ENCODE peak calls at places on chromosomes 2 and 18, in eight cellular contexts. E is activated CD8-positive, alpha-beta T cell treated with anti-CD3 and anti-CD28 coated beads, Interleukin-2, amount 10 ng/mL, durations not matched to agents 7 days and 5 days; D is foreskin fibroblast; Z is GF-D8; M is AG04450; Q is uterus; S is fibroblast of lung; L is T-helper 9 cell. R is an unnamed sample.

GRCh38 chr18:44920441-44920840 is 239.8 kb downstream of the SETBP1 start:
- DNase-seq in Q (no peak), S (peak), L (no peak), Z (no peak), E (no peak), M (no peak), D (no peak), R (no peak)

GRCh38 chr18:67199993-67200617 is 316.4 kb downstream of the DSEL start:
- DNase-seq in Z (no peak), M (peak), Q (no peak), E (no peak), S (peak), L (no peak), D (peak), R (no peak)

GRCh38 chr18:49207373-49207772 is 253.1 kb downstream of the DYM start:
- DNase-seq in L (no peak), S (peak), E (no peak), Q (no peak), M (no peak), D (peak), Z (no peak), R (no peak)

GRCh38 chr2:2189112-2189398 is 142.0 kb downstream of the MYT1L start:
- DNase-seq in D (no peak), Q (no peak), S (no peak), E (no peak), L (no peak), M (no peak), Z (no peak), R (no peak)

GRCh38 chr2:56018202-56018601 is 94.6 kb upstream of the EFEMP1 start:
- DNase-seq in S (no peak), Z (no peak), M (no peak), D (no peak), E (no peak), L (no peak), Q (no peak), R (no peak)

GRCh38 chr2:197079414-197079813 is 152.9 kb upstream of the PGAP1 start:
- DNase-seq in D (peak), L (no peak), E (no peak), S (peak), Q (peak), M (no peak), Z (no peak), R (no peak)

GRCh38 chr2:205496370-205496769 is 185.9 kb upstream of the NRP2 start:
- DNase-seq in Q (no peak), D (no peak), M (no peak), E (no peak), L (no peak), Z (no peak), S (no peak), R (no peak)

GRCh38 chr18:57447154-57447621 is 12.0 kb downstream of the ONECUT2 start:
- DNase-seq in Q (no peak), E (peak), D (peak), M (no peak), Z (no peak), L (no peak), S (peak), R (no peak)

GRCh38 chr2:196170681-196171247 is 614 bp downstream of the STK17B start:
- DNase-seq in Q (no peak), M (peak), L (no peak), Z (no peak), D (peak), S (peak), E (peak), R (peak)

GRCh38 chr2:148926291-148926961 is 51.4 kb downstream of the KIF5C start:
- DNase-seq in Q (no peak), D (peak), M (peak), L (peak), S (peak), Z (peak), E (peak), R (no peak)

GRCh38 chr2:209767316-209767715 is 4.3 kb upstream of the UNC80 start:
- DNase-seq in Q (no peak), D (no peak), Z (no peak), M (no peak), E (no peak), S (no peak), L (no peak), R (no peak)

GRCh38 chr18:44229693-44230108 is 451.0 kb upstream of the SETBP1 start:
- DNase-seq in D (peak), E (no peak), Q (peak), S (peak), L (no peak), M (no peak), Z (no peak), R (peak)

GRCh38 chr2:237774811-237775553 is 23.6 kb upstream of the RBM44 start:
- DNase-seq in Z (peak), L (peak), M (no peak), S (peak), D (peak), E (peak), Q (peak), R (no peak)

GRCh38 chr2:216698895-216699294 is 3.5 kb upstream of the IGFBP5 start:
- DNase-seq in S (peak), L (no peak), E (peak), Z (no peak), Q (no peak), M (no peak), D (peak), R (peak)

GRCh38 chr2:162025121-162025911 is 48.7 kb downstream of the DPP4 start:
- DNase-seq in D (peak), S (peak), L (no peak), Z (no peak), M (peak), Q (no peak), E (no peak), R (no peak)

GRCh38 chr18:24170389-24170788 is 31.5 kb downstream of the CABYR start:
- DNase-seq in Z (no peak), Q (no peak), D (no peak), L (no peak), M (no peak), E (no peak), S (no peak), R (no peak)